ENCODE peak calls at places on chromosome 6, in five cellular contexts. Z is type B pancreatic cell, P is adipocyte, I is HepG2, E is HFF-Myc. R is an unnamed sample.

GRCh38 chr6:82408952-82409421 is 45.4 kb downstream of the TPBG start:
- DNase-seq in Z (no peak), P (peak; percentile 59), I (no peak), E (no peak), R (no peak)

GRCh38 chr6:38396209-38396608 is 243.5 kb downstream of the BTBD9 start:
- DNase-seq in Z (no peak), P (no peak), I (no peak), E (no peak), R (peak; percentile 37)

GRCh38 chr6:35128496-35128895 is 12.6 kb downstream of the TCP11 start:
- DNase-seq in Z (no peak), P (peak; percentile 32), I (no peak), E (no peak), R (no peak)

GRCh38 chr6:166861304-166861703 is 95.0 kb downstream of the RNASET2 start:
- DNase-seq in Z (no peak), P (no peak), I (no peak), E (no peak), R (no peak)

GRCh38 chr6:28368522-28368921 is 18.8 kb downstream of the ZKSCAN3 start:
- DNase-seq in Z (no peak), P (no peak), I (no peak), E (no peak), R (no peak)

GRCh38 chr6:23735151-23735550 is 390.9 kb upstream of the NRSN1 start:
- DNase-seq in Z (no peak), P (peak; percentile 57), I (no peak), E (no peak), R (no peak)

GRCh38 chr6:53464942-53465460 is 79.9 kb downstream of the GCLC start:
- DNase-seq in Z (no peak), P (peak; percentile 71), I (no peak), E (no peak), R (no peak)

GRCh38 chr6:136992113-136992512 is 52.7 kb downstream of the IL20RA start:
- DNase-seq in Z (no peak), P (no peak), I (no peak), E (no peak), R (no peak)

GRCh38 chr6:127963495-127963894 is 62.6 kb upstream of the THEMIS start:
- DNase-seq in Z (no peak), P (no peak), I (no peak), E (no peak), R (no peak)

GRCh38 chr6:133683603-133684002 is 205.3 kb upstream of the TCF21 start:
- DNase-seq in Z (no peak), P (no peak), I (no peak), E (no peak), R (no peak)

GRCh38 chr6:57324538-57324937 is 7.1 kb downstream of the PRIM2 start:
- DNase-seq in Z (no peak), P (peak; percentile 73), I (no peak), E (no peak), R (no peak)

GRCh38 chr6:170444056-170444505 is 109.0 kb downstream of the PSMB1 start:
- DNase-seq in Z (peak; percentile 60), P (no peak), I (no peak), E (no peak), R (peak; percentile 29)

GRCh38 chr6:35370124-35370741 is 27.9 kb downstream of the PPARD start:
- DNase-seq in Z (no peak), P (peak; percentile 89), I (peak; percentile 65), E (peak; percentile 66), R (peak; percentile 24)

GRCh38 chr6:158654960-158655485 is 5.2 kb downstream of the SYTL3 start:
- DNase-seq in Z (no peak), P (peak; percentile 78), I (no peak), E (no peak), R (no peak)

GRCh38 chr6:149974825-149975224 is 11.1 kb downstream of the ULBP1 start:
- DNase-seq in Z (no peak), P (no peak), I (no peak), E (no peak), R (no peak)

GRCh38 chr6:149234051-149234962 is 83.2 kb upstream of the TAB2 start:
- DNase-seq in Z (no peak), P (peak; percentile 37), I (no peak), E (no peak), R (no peak)

GRCh38 chr6:88992741-88993557 is 29.5 kb upstream of the RNGTT start:
- DNase-seq in Z (no peak), P (peak; percentile 9), I (no peak), E (no peak), R (no peak)

GRCh38 chr6:37334047-37334446 is 19.7 kb upstream of the RNF8 start:
- DNase-seq in Z (no peak), P (no peak), I (no peak), E (no peak), R (no peak)

GRCh38 chr6:45663181-45664180 is 285.7 kb upstream of the SUPT3H start:
- DNase-seq in Z (peak; percentile 75), P (no peak), I (no peak), E (no peak), R (no peak)

GRCh38 chr6:2478200-2478599 is 232.8 kb upstream of the GMDS start:
- DNase-seq in Z (no peak), P (peak; percentile 45), I (no peak), E (no peak), R (no peak)

GRCh38 chr6:130183271-130184222 is 39.2 kb downstream of the SAMD3 start:
- DNase-seq in Z (no peak), P (no peak), I (no peak), E (no peak), R (peak; percentile 6)

GRCh38 chr6:46879003-46879402 is 42.7 kb downstream of the ADGRF5 start:
- DNase-seq in Z (no peak), P (no peak), I (no peak), E (no peak), R (no peak)

GRCh38 chr6:156862711-156863110 is 85.5 kb downstream of the ARID1B start:
- DNase-seq in Z (no peak), P (no peak), I (no peak), E (no peak), R (no peak)

GRCh38 chr6:89986650-89987074 is 92.4 kb downstream of the GJA10 start:
- DNase-seq in Z (no peak), P (no peak), I (no peak), E (no peak), R (no peak)

GRCh38 chr6:125153541-125154183 is at the start of gene TPD52L1:
- DNase-seq in Z (peak; percentile 85), P (peak; percentile 87), I (peak; percentile 66), E (peak; percentile 29), R (peak; percentile 76)

GRCh38 chr6:47352966-47353365 is 43.3 kb upstream of the TNFRSF21 start:
- DNase-seq in Z (no peak), P (no peak), I (no peak), E (no peak), R (no peak)

GRCh38 chr6:121884056-121884455 is 448.6 kb downstream of the GJA1 start:
- DNase-seq in Z (no peak), P (peak; percentile 40), I (no peak), E (no peak), R (no peak)

GRCh38 chr6:88815491-88815890 is 147.9 kb downstream of the RNGTT start:
- DNase-seq in Z (no peak), P (no peak), I (no peak), E (no peak), R (no peak)

GRCh38 chr6:20211037-20211940 is 980 bp downstream of the MBOAT1 start:
- DNase-seq in Z (no peak), P (peak; percentile 54), I (no peak), E (no peak), R (peak; percentile 68)

GRCh38 chr6:163554663-163555062 is 140.1 kb downstream of the QKI start:
- DNase-seq in Z (no peak), P (peak; percentile 37), I (peak; percentile 66), E (peak; percentile 15), R (no peak)

GRCh38 chr6:164151161-164151728 is 736.7 kb downstream of the QKI start:
- DNase-seq in Z (no peak), P (no peak), I (no peak), E (no peak), R (no peak)

GRCh38 chr6:36364669-36365479 is 22.6 kb downstream of the ETV7 start:
- DNase-seq in Z (no peak), P (no peak), I (no peak), E (no peak), R (peak; percentile 86)

GRCh38 chr6:28003661-28004060 is 46.6 kb downstream of the OR2B6 start:
- DNase-seq in Z (no peak), P (no peak), I (no peak), E (no peak), R (no peak)

GRCh38 chr6:89667872-89668556 is 29.5 kb upstream of the LYRM2 start:
- DNase-seq in Z (no peak), P (peak; percentile 22), I (no peak), E (no peak), R (no peak)

GRCh38 chr6:33710296-33711121 is 991 bp downstream of the UQCC2 start:
- DNase-seq in Z (no peak), P (no peak), I (peak; percentile 31), E (no peak), R (no peak)